ENCODE peak calls at places on chromosomes 7 and 10, in four cellular contexts. One of them, this sample, is unnamed.

GRCh38 chr7:100556541-100556940 is 17.2 kb downstream of the SAP25 start:
- DNase-seq in endothelial cell of umbilical vein: no peak
- DNase-seq in cardiac fibroblast: peak
- DNase-seq in brain microvascular endothelial cell: no peak
- DNase-seq in this sample: no peak

GRCh38 chr7:120783721-120784120 is 74.2 kb downstream of the TSPAN12 start:
- DNase-seq in cardiac fibroblast: no peak
- DNase-seq in brain microvascular endothelial cell: no peak
- DNase-seq in endothelial cell of umbilical vein: no peak
- DNase-seq in this sample: no peak

GRCh38 chr10:8037199-8037801 is 17.2 kb upstream of the GATA3 start:
- DNase-seq in brain microvascular endothelial cell: no peak
- DNase-seq in cardiac fibroblast: no peak
- DNase-seq in endothelial cell of umbilical vein: no peak
- DNase-seq in this sample: no peak

GRCh38 chr10:4081691-4082111 is 296.7 kb upstream of the KLF6 start:
- DNase-seq in endothelial cell of umbilical vein: no peak
- DNase-seq in cardiac fibroblast: peak
- DNase-seq in brain microvascular endothelial cell: no peak
- DNase-seq in this sample: no peak

GRCh38 chr7:27192546-27193334 is 7.2 kb downstream of the HOXA13 start:
- DNase-seq in endothelial cell of umbilical vein: no peak
- DNase-seq in cardiac fibroblast: no peak
- DNase-seq in brain microvascular endothelial cell: no peak
- DNase-seq in this sample: no peak

GRCh38 chr10:13373644-13374043 is 25.6 kb upstream of the SEPHS1 start:
- DNase-seq in brain microvascular endothelial cell: no peak
- DNase-seq in endothelial cell of umbilical vein: no peak
- DNase-seq in cardiac fibroblast: no peak
- DNase-seq in this sample: no peak

GRCh38 chr10:48811917-48812316 is 127.2 kb downstream of the WDFY4 start:
- DNase-seq in cardiac fibroblast: peak
- DNase-seq in brain microvascular endothelial cell: peak
- DNase-seq in endothelial cell of umbilical vein: no peak
- DNase-seq in this sample: no peak

GRCh38 chr10:114271779-114272167 is 32.7 kb downstream of the VWA2 start:
- DNase-seq in brain microvascular endothelial cell: peak
- DNase-seq in endothelial cell of umbilical vein: peak
- DNase-seq in cardiac fibroblast: peak
- DNase-seq in this sample: no peak

GRCh38 chr7:2088801-2089200 is 143.9 kb downstream of the MAD1L1 start:
- DNase-seq in cardiac fibroblast: no peak
- DNase-seq in endothelial cell of umbilical vein: no peak
- DNase-seq in brain microvascular endothelial cell: no peak
- DNase-seq in this sample: no peak

GRCh38 chr10:132163278-132163765 is 23.4 kb upstream of the DPYSL4 start:
- DNase-seq in cardiac fibroblast: peak
- DNase-seq in brain microvascular endothelial cell: no peak
- DNase-seq in endothelial cell of umbilical vein: no peak
- DNase-seq in this sample: peak

GRCh38 chr7:34900891-34901493 is 136.3 kb downstream of the DPY19L1 start:
- DNase-seq in brain microvascular endothelial cell: no peak
- DNase-seq in endothelial cell of umbilical vein: peak
- DNase-seq in cardiac fibroblast: peak
- DNase-seq in this sample: no peak

GRCh38 chr10:124152139-124152780 is 58.9 kb upstream of the CHST15 start:
- DNase-seq in endothelial cell of umbilical vein: no peak
- DNase-seq in brain microvascular endothelial cell: peak
- DNase-seq in cardiac fibroblast: peak
- DNase-seq in this sample: peak

GRCh38 chr10:62594093-62594520 is 210.4 kb upstream of the ADO start:
- DNase-seq in brain microvascular endothelial cell: peak
- DNase-seq in endothelial cell of umbilical vein: peak
- DNase-seq in cardiac fibroblast: peak
- DNase-seq in this sample: peak

GRCh38 chr10:96208271-96208670 is 63.1 kb downstream of the BLNK start:
- DNase-seq in endothelial cell of umbilical vein: no peak
- DNase-seq in brain microvascular endothelial cell: no peak
- DNase-seq in cardiac fibroblast: no peak
- DNase-seq in this sample: no peak

GRCh38 chr7:73573791-73574190 is 4.6 kb downstream of the TBL2 start:
- DNase-seq in endothelial cell of umbilical vein: no peak
- DNase-seq in brain microvascular endothelial cell: no peak
- DNase-seq in cardiac fibroblast: no peak
- DNase-seq in this sample: no peak